ENCODE peak calls at places on chromosomes 3 and 15, in eight cellular contexts. S is breast epithelium, I is transverse colon, M is K562, K is sigmoid colon, U is prostate gland, O is stomach, V is endothelial cell of umbilical vein. B is an unnamed sample.

GRCh38 chr3:161854232-161854771 is 357.7 kb downstream of the OTOL1 start:
- DNase-seq in S (no peak), O (peak; percentile 29), K (no peak), V (no peak), I (peak; percentile 45), M (no peak), U (no peak), B (no peak)

GRCh38 chr3:124258057-124258500 is 266.2 kb upstream of the ROPN1 start:
- DNase-seq in K (no peak), I (no peak), M (no peak), O (no peak), V (no peak), U (no peak), S (no peak), B (no peak)

GRCh38 chr3:177565981-177566380 is 368.7 kb upstream of the TBL1XR1 start:
- DNase-seq in I (no peak), U (no peak), V (no peak), O (no peak), K (no peak), M (no peak), S (no peak), B (no peak)

GRCh38 chr3:141123677-141124410 is 72.7 kb downstream of the SPSB4 start:
- DNase-seq in U (no peak), V (no peak), M (no peak), O (no peak), I (no peak), K (no peak), S (no peak), B (no peak)

GRCh38 chr3:40582401-40583027 is 57.8 kb downstream of the ZNF621 start:
- DNase-seq in U (no peak), M (no peak), V (no peak), K (no peak), I (no peak), S (no peak), O (no peak), B (no peak)

GRCh38 chr15:35646790-35647189 is 100.8 kb upstream of the DPH6 start:
- DNase-seq in I (no peak), K (no peak), O (no peak), U (no peak), V (no peak), M (no peak), S (no peak), B (no peak)

GRCh38 chr15:19987389-19988048 is 554.1 kb downstream of the GOLGA6L6 start:
- DNase-seq in V (no peak), I (no peak), U (no peak), M (peak; percentile 30), S (no peak), O (no peak), K (no peak), B (peak; percentile 62)

GRCh38 chr3:62833538-62833937 is 41.7 kb downstream of the CADPS start:
- DNase-seq in S (no peak), K (no peak), O (no peak), M (peak; percentile 3), I (no peak), V (no peak), U (no peak), B (no peak)

GRCh38 chr3:62211675-62212429 is 161.5 kb downstream of the FEZF2 start:
- DNase-seq in M (peak; percentile 6), I (no peak), U (peak; percentile 7), K (no peak), S (no peak), V (no peak), O (no peak), B (no peak)

GRCh38 chr15:28888302-28888894 is 2.6 kb downstream of the APBA2 start:
- DNase-seq in I (no peak), S (no peak), M (no peak), K (peak; percentile 41), U (no peak), V (no peak), O (no peak), B (no peak)

GRCh38 chr15:47194718-47195117 is 522.6 kb upstream of the SEMA6D start:
- DNase-seq in S (no peak), K (no peak), O (no peak), U (no peak), V (peak; percentile 57), M (no peak), I (no peak), B (no peak)

GRCh38 chr3:64074091-64074490 is 50.8 kb upstream of the PSMD6 start:
- DNase-seq in U (no peak), O (no peak), V (no peak), S (no peak), K (no peak), M (no peak), I (no peak), B (no peak)

GRCh38 chr3:139300416-139300815 is 43.4 kb upstream of the MRPS22 start:
- DNase-seq in K (no peak), I (no peak), O (no peak), V (no peak), U (no peak), S (no peak), M (no peak), B (no peak)

GRCh38 chr15:59436774-59437472 is 1.1 kb upstream of the FAM81A start:
- DNase-seq in S (no peak), I (no peak), M (no peak), K (peak; percentile 65), V (peak; percentile 24), O (no peak), U (no peak), B (no peak)

GRCh38 chr3:143056372-143056771 is 55.0 kb downstream of the U2SURP start:
- DNase-seq in V (no peak), O (no peak), I (no peak), M (no peak), K (no peak), S (no peak), U (no peak), B (no peak)

GRCh38 chr15:101115887-101116680 is 135.8 kb downstream of the CHSY1 start:
- DNase-seq in O (no peak), I (no peak), S (no peak), U (no peak), V (no peak), K (peak; percentile 84), M (no peak), B (no peak)

GRCh38 chr15:73934281-73934680 is 8.0 kb downstream of the LOXL1 start:
- DNase-seq in I (no peak), V (no peak), O (no peak), M (no peak), S (no peak), U (no peak), K (no peak), B (no peak)

GRCh38 chr3:197309528-197310361 is 11.3 kb upstream of the DLG1 start:
- DNase-seq in M (no peak), V (peak; percentile 75), O (no peak), K (no peak), I (no peak), U (no peak), S (no peak), B (no peak)

GRCh38 chr3:8739757-8740508 is 6.3 kb downstream of the CAV3 start:
- DNase-seq in U (no peak), V (no peak), O (no peak), K (no peak), M (no peak), S (no peak), I (no peak), B (no peak)
- TF ChIP-seq POLR2AphosphoS5 in U (no peak), V (no peak), O (no peak), K (no peak), M (no peak), S (no peak), I (no peak), B (no peak)

DNA sequence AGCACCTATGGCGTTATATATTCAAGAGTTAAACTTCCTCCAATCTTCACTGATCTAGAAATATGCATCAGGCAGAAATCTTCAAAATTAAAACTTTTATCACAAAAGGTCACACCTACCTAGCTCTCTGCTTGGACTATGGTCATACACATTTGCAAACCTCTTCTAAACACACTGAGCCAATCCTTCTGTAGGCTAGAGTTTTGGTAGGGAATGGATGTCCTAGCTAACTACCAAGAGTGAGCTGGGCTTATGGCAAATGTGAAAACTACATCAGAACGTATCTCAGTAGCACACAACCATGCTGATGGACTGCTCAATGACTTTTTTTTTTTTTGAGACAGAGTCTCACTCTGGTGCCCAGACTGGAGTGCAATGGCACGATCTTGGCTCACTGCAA is 29.6 kb downstream of the SETD2 start:
- DNase-seq in K (no peak), M (no peak), I (no peak), V (no peak), U (no peak), O (no peak), S (no peak), B (no peak)
- TF ChIP-seq POLR2A in K (no peak), M (no peak), I (no peak), V (no peak), U (no peak), O (no peak), S (no peak), B (no peak)

GRCh38 chr3:9704343-9705322 is 1.0 kb downstream of the CPNE9 start:
- DNase-seq in O (peak; percentile 28), S (no peak), V (peak; percentile 28), M (peak; percentile 89), K (no peak), I (peak; percentile 26), U (no peak), B (peak; percentile 84)
- TF ChIP-seq POLR2AphosphoS5 in O (no peak), S (no peak), V (no peak), M (no peak), K (no peak), I (no peak), U (no peak), B (no peak)

GRCh38 chr3:134373942-134374790 is at the start of gene AMOTL2:
- DNase-seq in I (peak; percentile 83), K (peak; percentile 95), V (peak; percentile 93), M (peak; percentile 68), S (peak; percentile 85), U (peak; percentile 89), O (peak; percentile 89), B (peak; percentile 94)

GRCh38 chr3:134372405-134373277 is 1.6 kb downstream of the AMOTL2 start:
- DNase-seq in U (no peak), S (no peak), K (peak; percentile 66), I (no peak), M (no peak), V (no peak), O (no peak), B (no peak)

GRCh38 chr3:134371542-134372324 is 2.5 kb downstream of the AMOTL2 start:
- DNase-seq in V (peak; percentile 34), S (no peak), M (no peak), U (no peak), O (no peak), I (no peak), K (peak; percentile 56), B (no peak)

GRCh38 chr3:134374791-134375541 is 719 bp upstream of the AMOTL2 start:
- DNase-seq in O (peak; percentile 77), U (peak; percentile 65), K (peak; percentile 86), S (peak; percentile 54), I (peak; percentile 67), V (peak; percentile 62), M (no peak), B (no peak)

DNA sequence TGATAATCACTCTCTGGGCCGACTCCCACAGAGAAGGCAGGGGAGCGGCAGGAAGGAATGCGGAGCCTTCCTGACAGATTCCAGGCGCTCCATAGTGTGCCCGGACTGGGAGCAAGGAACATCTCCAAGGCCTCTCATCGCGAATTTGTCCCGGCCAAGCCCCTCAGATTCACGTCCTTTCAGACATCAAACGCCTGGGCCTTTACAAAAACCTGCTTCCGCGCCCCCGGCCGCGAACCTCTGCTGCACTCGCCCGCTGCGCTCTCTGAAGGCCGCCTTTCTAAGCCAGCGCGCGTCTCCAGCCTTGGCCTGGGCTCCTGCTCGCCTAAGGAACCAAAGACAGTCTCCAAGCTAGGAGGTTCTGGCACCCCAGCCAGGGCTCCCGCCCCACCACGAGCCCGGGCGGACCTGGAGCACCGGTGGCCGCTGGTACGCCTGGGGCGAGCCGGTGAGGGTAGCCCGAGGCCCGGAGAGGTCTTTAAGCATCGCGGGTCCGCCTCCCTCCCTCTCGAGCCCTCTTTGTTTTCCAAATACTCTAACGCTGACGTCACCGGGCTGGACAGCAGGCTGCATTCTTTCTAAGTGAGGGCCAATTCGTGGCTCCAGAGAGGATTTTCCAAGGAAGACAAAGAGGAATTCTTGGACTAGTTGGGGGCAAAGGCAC is 837 bp downstream of the AMOTL2 start:
- DNase-seq in V (peak; percentile 85), M (no peak), O (peak; percentile 85), U (peak; percentile 85), K (peak; percentile 95), I (peak; percentile 78), S (peak; percentile 86), B (peak; percentile 89)
- TF ChIP-seq POLR2A in V (peak; percentile 69), M (no peak), O (no peak), U (peak; percentile 44), K (no peak), I (peak; percentile 39), S (peak; percentile 61), B (peak; percentile 35)

B was measured in upper lobe of left lung.